ENCODE peak calls at places on chromosomes 2 and 18, in ten cellular contexts. S is HCT116, W is ovary, A is esophagus muscularis mucosa, K is A549, V is GM12878, M is IMR-90, T is endothelial cell of umbilical vein, E is HepG2, Y is prostate gland. H is an unnamed sample.

GRCh38 chr18:78623142-78623541 is 356.5 kb upstream of the SALL3 start:
- DNase-seq in T (no peak), K (no peak), A (no peak), S (no peak), V (no peak), M (no peak), W (no peak), E (no peak), Y (no peak), H (no peak)

GRCh38 chr2:215218587-215219577 is 80.5 kb upstream of the ABCA12 start:
- DNase-seq in T (no peak), S (no peak), W (no peak), A (no peak), E (no peak), M (no peak), K (no peak), Y (no peak), V (no peak), H (no peak)

GRCh38 chr2:45654250-45654649 is 2.8 kb downstream of the PRKCE start:
- DNase-seq in V (no peak), T (no peak), A (no peak), M (no peak), E (no peak), Y (peak; percentile 32), K (no peak), W (no peak), S (no peak), H (no peak)

GRCh38 chr18:45050712-45051639 is 370.3 kb downstream of the SETBP1 start:
- DNase-seq in K (peak; percentile 6), S (no peak), W (no peak), Y (no peak), T (peak; percentile 86), V (no peak), E (no peak), M (peak; percentile 96), A (no peak), H (no peak)

GRCh38 chr2:173075056-173075780 is 428 bp upstream of the MAP3K20 start:
- DNase-seq in V (no peak), T (no peak), E (no peak), S (no peak), Y (no peak), W (no peak), M (no peak), A (no peak), K (no peak), H (no peak)

GRCh38 chr2:209977386-209978239 is 24.8 kb upstream of the RPE start:
- DNase-seq in A (no peak), S (peak; percentile 28), Y (no peak), W (no peak), M (peak; percentile 44), T (peak; percentile 60), E (peak; percentile 39), K (peak; percentile 15), V (peak; percentile 21), H (no peak)

GRCh38 chr2:231321556-231322334 is 73.8 kb upstream of the B3GNT7 start:
- DNase-seq in T (no peak), Y (no peak), A (no peak), E (no peak), K (no peak), M (no peak), V (no peak), S (no peak), W (no peak), H (peak; percentile 57)

GRCh38 chr2:236910966-236911495 is 174.7 kb upstream of the COPS8 start:
- DNase-seq in T (no peak), M (no peak), A (peak; percentile 62), E (no peak), K (no peak), V (no peak), S (no peak), W (no peak), Y (no peak), H (no peak)

GRCh38 chr2:201966691-201967388 is 66.8 kb upstream of the FZD7 start:
- DNase-seq in A (no peak), M (no peak), Y (peak; percentile 41), K (no peak), W (no peak), E (no peak), S (no peak), T (no peak), V (no peak), H (no peak)

GRCh38 chr2:189022002-189022401 is 47.8 kb downstream of the COL3A1 start:
- DNase-seq in T (no peak), M (peak; percentile 93), E (no peak), A (no peak), Y (no peak), V (no peak), S (no peak), W (no peak), K (no peak), H (no peak)

GRCh38 chr2:68698567-68699377 is 35.8 kb upstream of the ARHGAP25 start:
- DNase-seq in S (no peak), A (peak; percentile 5), Y (no peak), W (no peak), V (no peak), M (no peak), K (no peak), E (no peak), T (no peak), H (no peak)

GRCh38 chr18:9823805-9824473 is 61.8 kb upstream of the TXNDC2 start:
- DNase-seq in T (no peak), W (no peak), S (no peak), E (no peak), Y (no peak), A (peak; percentile 74), K (no peak), M (peak; percentile 65), V (no peak), H (peak; percentile 49)

GRCh38 chr2:112920923-112921532 is 10.1 kb downstream of the IL37 start:
- DNase-seq in W (no peak), M (peak; percentile 62), K (no peak), Y (no peak), V (no peak), T (no peak), A (peak; percentile 88), E (no peak), S (peak; percentile 49), H (no peak)

GRCh38 chr2:81894451-81894990 is 1590.0 kb upstream of the LRRTM1 start:
- DNase-seq in M (peak; percentile 1), S (no peak), V (no peak), A (no peak), W (no peak), Y (no peak), K (no peak), T (no peak), E (no peak), H (no peak)

GRCh38 chr2:167134381-167135072 is 246.2 kb downstream of the XIRP2 start:
- DNase-seq in V (no peak), A (no peak), S (no peak), W (no peak), K (peak; percentile 2), Y (no peak), M (peak; percentile 93), T (peak; percentile 54), E (peak; percentile 12), H (no peak)

GRCh38 chr2:37782721-37783438 is 111.4 kb upstream of the CDC42EP3 start:
- DNase-seq in Y (no peak), K (no peak), V (no peak), T (no peak), A (peak; percentile 87), E (no peak), W (no peak), S (no peak), M (peak; percentile 56), H (no peak)

GRCh38 chr18:7567487-7568425 is 640 bp downstream of the PTPRM start:
- DNase-seq in E (no peak), W (peak; percentile 74), S (no peak), A (no peak), M (peak; percentile 64), T (peak; percentile 65), Y (peak; percentile 28), K (no peak), V (no peak), H (peak; percentile 80)
- TF ChIP-seq POLR2A in E (no peak), W (no peak), S (no peak), A (no peak), M (no peak), T (no peak), Y (no peak), K (no peak), V (no peak), H (no peak)

DNA sequence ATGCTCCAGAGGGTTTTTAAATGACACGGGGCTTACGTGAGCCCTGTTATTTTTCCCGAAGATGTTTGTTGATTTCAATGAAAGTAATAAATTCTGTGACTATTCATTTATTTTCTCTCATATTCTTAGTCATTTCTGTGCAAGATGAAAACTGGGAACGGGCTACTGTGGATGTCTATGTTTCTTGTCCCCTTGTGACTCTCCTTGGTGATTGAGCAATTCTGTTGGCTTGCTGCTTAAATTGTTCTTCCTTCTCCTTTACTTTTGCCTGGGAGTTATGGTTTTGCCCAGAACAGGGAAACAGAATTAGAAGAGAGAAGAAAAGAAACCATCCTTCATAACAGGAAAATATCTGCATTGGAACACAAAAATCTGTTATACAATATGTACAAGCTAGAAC is 508.2 kb upstream of the DSEL start:
- DNase-seq in A (no peak), Y (no peak), K (no peak), T (no peak), V (no peak), W (no peak), S (no peak), E (no peak), M (no peak), H (no peak)
- H3K4me1 ChIP-seq in A (no peaks in the 10 kb centered on the region), Y (no peaks in the 10 kb centered on the region), K (no peaks in the 10 kb centered on the region), T (no peaks in the 10 kb centered on the region), V (no peaks in the 10 kb centered on the region), W (no peaks in the 10 kb centered on the region), S (no peaks in the 10 kb centered on the region), E (no peaks in the 10 kb centered on the region), M (no peaks in the 10 kb centered on the region), H (no peaks in the 10 kb centered on the region)

DNA sequence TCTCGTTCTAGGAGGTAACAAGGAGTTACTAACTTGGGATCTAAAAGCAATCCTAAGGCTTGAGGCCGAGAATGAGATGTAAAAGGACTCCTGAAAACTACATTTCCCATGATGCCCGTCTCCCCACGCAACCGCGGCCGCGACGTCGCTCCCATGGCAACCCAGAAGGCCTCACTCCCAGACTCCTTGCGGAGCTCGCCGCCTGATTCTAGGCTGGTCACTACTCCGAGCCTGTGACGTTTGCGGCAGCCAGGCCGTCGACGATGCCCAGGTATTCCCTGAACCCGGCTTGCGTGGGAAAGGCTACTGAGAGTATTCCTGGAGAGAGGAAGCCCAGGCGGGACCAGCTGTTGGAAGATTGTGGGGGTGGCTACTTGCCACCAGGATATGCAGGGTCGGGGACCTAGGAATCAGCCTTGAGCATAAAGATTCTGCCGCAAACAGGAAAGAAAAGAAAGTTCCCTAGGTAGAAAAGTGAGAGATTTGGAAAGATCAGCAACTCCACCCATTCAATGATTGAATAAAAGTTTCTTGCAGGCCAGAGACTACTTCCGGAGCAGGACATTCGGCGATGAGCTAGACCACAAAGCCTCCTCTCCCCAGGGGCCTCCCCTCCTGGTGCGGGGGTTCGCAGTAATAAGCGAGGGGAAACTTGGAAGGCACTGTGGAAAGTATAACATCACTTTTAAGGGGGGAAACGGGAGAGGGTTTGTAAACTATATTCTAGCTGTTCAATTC is at the start of gene DYNC2LI1:
- DNase-seq in E (peak; percentile 83), M (peak; percentile 89), K (peak; percentile 96), V (peak; percentile 66), S (peak; percentile 89), A (peak; percentile 97), W (peak; percentile 91), Y (peak; percentile 89), T (peak; percentile 95), H (peak; percentile 94)
- TF ChIP-seq POLR2A in E (peak; percentile 66), M (no peak), K (peak; percentile 82), V (peak; percentile 64), S (peak; percentile 72), A (no peak), W (peak; percentile 72), Y (peak; percentile 56), T (peak; percentile 77), H (peak; percentile 82)

GRCh38 chr18:13234528-13234795 is 15.9 kb downstream of the LDLRAD4 start:
- DNase-seq in K (no peak), A (no peak), T (no peak), S (no peak), Y (no peak), E (no peak), W (no peak), V (no peak), M (no peak), H (no peak)
- H3K4me1 ChIP-seq in K (peaks cover 3% of the 10 kb centered on the region), A (peaks cover 63% of the 10 kb centered on the region), T (peaks cover 5% of the 10 kb centered on the region), S (peaks cover 9% of the 10 kb centered on the region), Y (no peaks in the 10 kb centered on the region), E (peaks cover 28% of the 10 kb centered on the region), W (no peaks in the 10 kb centered on the region), V (no peaks in the 10 kb centered on the region), M (no peaks in the 10 kb centered on the region), H (peaks cover 11% of the 10 kb centered on the region)